ENCODE peak calls at places on chromosomes 2 and 18, in four cellular contexts. B, L, J and I are unnamed samples.

GRCh38 chr2:101307950-101308431 is 510 bp downstream of the RNF149 start:
- DNase-seq in B (no peak), L (no peak), J (no peak), I (no peak)

GRCh38 chr2:182448371-182448770 is 21.5 kb upstream of the PDE1A start:
- DNase-seq in B (no peak), L (no peak), J (no peak), I (no peak)

GRCh38 chr2:27323592-27324285 is 842 bp upstream of the MPV17 start:
- DNase-seq in B (peak; percentile 53), L (no peak), J (no peak), I (no peak)

GRCh38 chr2:11822746-11823411 is 76.4 kb downstream of the LPIN1 start:
- DNase-seq in B (peak; percentile 82), L (no peak), J (no peak), I (no peak)

GRCh38 chr18:31723998-31724711 is 36.5 kb downstream of the SLC25A52 start:
- DNase-seq in B (no peak), L (peak; percentile 64), J (no peak), I (no peak)

GRCh38 chr2:188478724-188479123 is 187.1 kb downstream of the GULP1 start:
- DNase-seq in B (peak; percentile 60), L (no peak), J (no peak), I (peak; percentile 54)

GRCh38 chr18:65522907-65523306 is 227.9 kb upstream of the CDH7 start:
- DNase-seq in B (no peak), L (no peak), J (no peak), I (no peak)

GRCh38 chr2:47402555-47402804 is 476 bp upstream of the MSH2 start:
- DNase-seq in B (peak; percentile 39), L (no peak), J (no peak), I (peak; percentile 18)

GRCh38 chr2:73112026-73112912 is 479 bp downstream of the RAB11FIP5 start:
- DNase-seq in B (no peak), L (peak; percentile 71), J (peak; percentile 12), I (no peak)

GRCh38 chr2:241799522-241800197 is 9.3 kb upstream of the NEU4 start:
- DNase-seq in B (no peak), L (no peak), J (no peak), I (no peak)

GRCh38 chr18:43160509-43160908 is 45.0 kb upstream of the RIT2 start:
- DNase-seq in B (no peak), L (no peak), J (no peak), I (no peak)

GRCh38 chr2:177075254-177075653 is 137.3 kb upstream of the HNRNPA3 start:
- DNase-seq in B (no peak), L (no peak), J (no peak), I (no peak)

GRCh38 chr2:189516546-189516945 is 64.0 kb downstream of the SLC40A1 start:
- DNase-seq in B (no peak), L (no peak), J (no peak), I (no peak)

GRCh38 chr2:158600155-158600802 is 143.5 kb downstream of the PKP4 start:
- DNase-seq in B (peak; percentile 94), L (no peak), J (no peak), I (peak; percentile 60)

GRCh38 chr2:64463784-64464183 is 9.8 kb downstream of the LGALSL start:
- DNase-seq in B (peak; percentile 74), L (no peak), J (no peak), I (no peak)

GRCh38 chr2:126889071-126889470 is 9.6 kb upstream of the TEX51 start:
- DNase-seq in B (no peak), L (peak; percentile 63), J (no peak), I (no peak)

GRCh38 chr2:151632993-151633592 is 101.2 kb downstream of the NEB start:
- DNase-seq in B (peak; percentile 40), L (no peak), J (peak; percentile 3), I (no peak)

GRCh38 chr2:214808481-214808931 is 977 bp downstream of the BARD1 start:
- DNase-seq in B (peak; percentile 21), L (no peak), J (no peak), I (no peak)

GRCh38 chr18:69948919-69949537 is 1.4 kb upstream of the CD226 start:
- DNase-seq in B (no peak), L (no peak), J (no peak), I (no peak)

GRCh38 chr2:157182834-157183396 is 74.6 kb upstream of the GALNT5 start:
- DNase-seq in B (peak; percentile 98), L (no peak), J (no peak), I (peak; percentile 18)

GRCh38 chr2:141555876-141556470 is 574.8 kb downstream of the LRP1B start:
- DNase-seq in B (no peak), L (no peak), J (no peak), I (no peak)

GRCh38 chr2:71069376-71069775 is 928 bp downstream of the NAGK start:
- DNase-seq in B (peak; percentile 56), L (no peak), J (no peak), I (no peak)

GRCh38 chr18:29003194-29003593 is 826.3 kb upstream of the CDH2 start:
- DNase-seq in B (peak; percentile 29), L (no peak), J (no peak), I (no peak)

GRCh38 chr2:175855794-175856453 is 146.1 kb downstream of the LNPK start:
- DNase-seq in B (peak; percentile 71), L (no peak), J (peak; percentile 18), I (peak; percentile 26)

GRCh38 chr2:196992466-196992865 is 66.0 kb upstream of the PGAP1 start:
- DNase-seq in B (no peak), L (no peak), J (no peak), I (no peak)

GRCh38 chr2:135662088-135662487 is 79.6 kb upstream of the UBXN4 start:
- DNase-seq in B (no peak), L (no peak), J (no peak), I (no peak)

GRCh38 chr2:209613941-209614340 is 157.7 kb upstream of the UNC80 start:
- DNase-seq in B (no peak), L (no peak), J (no peak), I (no peak)

GRCh38 chr2:23587330-23587729 is 202.4 kb downstream of the KLHL29 start:
- DNase-seq in B (no peak), L (no peak), J (no peak), I (no peak)

GRCh38 chr2:2292381-2292780 is 38.7 kb downstream of the MYT1L start:
- DNase-seq in B (no peak), L (no peak), J (no peak), I (no peak)

GRCh38 chr2:2293527-2294089 is 37.5 kb downstream of the MYT1L start:
- DNase-seq in B (no peak), L (no peak), J (no peak), I (no peak)

GRCh38 chr2:2296400-2296799 is 34.7 kb downstream of the MYT1L start:
- DNase-seq in B (no peak), L (no peak), J (no peak), I (no peak)

GRCh38 chr2:2294183-2294675 is 36.8 kb downstream of the MYT1L start:
- DNase-seq in B (no peak), L (no peak), J (no peak), I (no peak)

DNA sequence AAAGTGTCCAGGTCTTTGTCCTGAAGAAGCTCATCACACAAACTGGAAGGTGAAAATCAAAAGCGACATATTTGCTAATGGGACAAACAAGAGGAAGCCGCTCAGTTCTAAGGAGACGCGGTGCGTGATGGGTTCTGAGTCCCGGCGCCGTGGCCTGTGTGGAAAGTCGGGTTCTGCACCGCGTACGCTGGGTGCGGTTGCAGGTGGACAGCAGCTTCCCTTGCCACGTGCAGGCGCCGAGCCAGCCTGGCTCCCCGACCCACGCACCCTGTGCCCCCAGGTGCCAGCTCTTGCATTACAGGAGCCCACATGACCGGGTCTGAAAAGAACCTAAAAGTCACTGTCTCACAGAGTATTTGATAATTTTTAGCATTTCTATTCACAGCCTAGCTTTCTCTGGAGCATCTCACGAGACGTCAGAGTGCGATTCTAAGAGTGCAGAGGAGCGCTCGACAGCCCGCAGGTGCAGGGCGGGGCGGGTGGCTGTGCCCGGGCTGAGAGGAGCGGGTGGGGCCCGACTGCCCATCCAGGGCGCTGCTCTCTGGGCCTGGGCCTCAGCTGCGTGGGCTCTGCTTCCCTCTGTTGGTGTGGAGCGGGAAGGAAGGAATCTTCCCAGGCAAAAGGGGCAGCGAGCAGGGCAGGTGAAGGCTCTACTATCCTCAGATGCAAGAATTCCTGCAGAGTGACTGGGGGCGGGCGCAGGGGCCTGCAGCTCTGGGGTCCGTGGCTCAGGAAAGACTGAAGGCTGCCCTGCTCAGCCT is 39.4 kb downstream of the MYT1L start:
- DNase-seq in B (no peak), L (no peak), J (no peak), I (no peak)
- TF ChIP-seq CTCF in B (no peak), L (peak; percentile 31), J (no peak), I (peak; percentile 56)

GRCh38 chr2:37706784-37707183 is 35.3 kb upstream of the CDC42EP3 start:
- DNase-seq in B (no peak), L (no peak), J (no peak), I (no peak)

GRCh38 chr2:37707393-37707792 is 36.0 kb upstream of the CDC42EP3 start:
- DNase-seq in B (no peak), L (no peak), J (no peak), I (no peak)

GRCh38 chr2:37713258-37713700 is 41.8 kb upstream of the CDC42EP3 start:
- DNase-seq in B (peak; percentile 78), L (no peak), J (no peak), I (peak; percentile 64)

GRCh38 chr2:37711308-37711731 is 39.9 kb upstream of the CDC42EP3 start:
- DNase-seq in B (peak; percentile 56), L (no peak), J (peak; percentile 26), I (peak; percentile 95)

GRCh38 chr2:37711831-37712230 is 40.4 kb upstream of the CDC42EP3 start:
- DNase-seq in B (peak; percentile 56), L (no peak), J (no peak), I (no peak)
- H3K4me3 ChIP-seq in B (no peak overlapping the region), L (no peak overlapping the region), J (no peak overlapping the region), I (no peak overlapping the region)

DNA sequence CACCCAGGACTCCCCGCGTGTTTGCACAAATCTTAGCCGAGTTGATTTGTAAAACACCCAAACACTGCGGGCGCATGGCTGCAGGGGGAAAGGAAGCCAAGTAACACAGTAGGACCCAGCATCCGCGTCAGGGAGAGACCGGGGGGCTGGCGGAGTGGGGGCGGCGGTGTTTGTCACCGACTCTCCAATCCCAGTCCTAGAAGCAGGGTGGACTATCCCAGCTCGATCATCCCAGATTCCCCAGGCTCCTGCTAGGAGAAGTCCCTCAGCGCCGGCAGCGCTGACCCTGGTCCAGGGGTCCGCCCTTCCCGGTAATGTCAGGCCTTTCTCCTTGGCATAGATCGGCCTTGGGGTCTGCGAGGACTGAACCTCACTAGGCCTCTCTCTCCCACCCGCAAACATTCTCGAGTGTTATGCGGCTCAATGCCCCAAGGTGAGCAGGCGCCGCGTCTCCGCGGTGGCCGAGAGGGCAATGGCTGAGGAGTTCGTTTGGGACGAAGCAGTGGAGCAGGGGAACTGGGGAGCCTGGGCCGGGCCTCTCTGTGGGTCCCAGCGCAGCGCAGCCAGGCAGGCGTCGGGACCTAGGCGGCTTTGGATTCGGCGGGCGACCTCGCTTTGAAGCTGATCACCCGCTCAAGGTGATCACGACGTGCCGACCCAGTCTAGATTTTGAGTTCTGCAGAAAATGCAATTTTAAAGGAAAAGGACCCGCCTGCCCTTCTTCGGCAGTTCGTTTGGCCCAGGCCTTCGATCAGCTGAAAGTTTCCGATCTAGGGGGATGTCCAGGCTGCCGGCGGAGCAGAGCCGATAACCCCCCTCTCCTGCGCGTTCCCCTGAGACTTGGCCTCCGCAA is 1.5 kb upstream of the GDF7 start:
- DNase-seq in B (no peak), L (peak; percentile 45), J (no peak), I (no peak)
- H3K27me3 ChIP-seq in B (peaks cover 46% of the 10 kb centered on the region), L (peaks cover 80% of the 10 kb centered on the region), J (peaks cover 29% of the 10 kb centered on the region), I (peaks cover 85% of the 10 kb centered on the region)

DNA sequence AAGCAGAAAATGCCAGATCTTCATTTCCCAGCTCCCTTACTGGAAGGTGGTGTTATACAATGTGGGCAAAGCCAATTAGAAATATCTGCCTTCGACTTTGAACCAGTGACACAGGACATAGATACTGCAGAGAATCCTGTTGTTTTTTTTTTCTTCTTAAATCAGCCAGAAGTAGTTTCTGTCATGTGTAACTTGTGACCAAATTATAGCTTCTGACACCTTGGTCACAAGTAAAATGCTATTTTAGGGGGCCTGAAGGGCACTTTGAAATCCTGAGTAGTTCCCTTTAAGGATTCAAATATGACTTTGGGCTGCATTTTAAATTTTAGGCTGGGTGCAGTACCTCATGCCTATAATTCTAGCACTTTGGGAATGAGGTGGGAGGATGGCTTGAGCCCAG is 89.0 kb upstream of the TLK1 start:
- DNase-seq in B (no peak), L (no peak), J (no peak), I (no peak)
- TF ChIP-seq CTCF in B (no peak), L (no peak), J (no peak), I (no peak)